ENCODE peak calls at places on chromosomes 12 and 14, in nine cellular contexts. X is stimulated activated CD4-positive, alpha-beta T cell treated with anti-CD3 and anti-CD28 coated beads, Interleukin-15, amount 100 ng/mL, for 24 hours; B is ELR; G is germinal center; V is GM04504; Q is H4; Y is left lobe of liver; S is CD4-positive, alpha-beta T cell; N is HAP-1. I is an unnamed sample.

GRCh38 chr12:64801381-64801780 is 23.1 kb upstream of the TBC1D30 start:
- DNase-seq in V (no peak), Q (peak), X (no peak), Y (no peak), G (no peak), S (no peak), B (peak), N (no peak), I (no peak)

GRCh38 chr14:90576981-90577660 is 180.3 kb downstream of the CALM1 start:
- DNase-seq in Q (no peak), S (no peak), G (no peak), Y (no peak), B (no peak), V (no peak), X (no peak), N (no peak), I (no peak)

GRCh38 chr12:90858261-90858660 is 96.7 kb downstream of the CCER1 start:
- DNase-seq in N (peak), S (no peak), Q (peak), Y (no peak), B (no peak), G (no peak), V (no peak), X (no peak), I (no peak)

GRCh38 chr14:20848316-20848954 is 42.8 kb upstream of the RNASE3 start:
- DNase-seq in S (no peak), B (peak), N (no peak), V (no peak), G (no peak), X (no peak), Q (peak), Y (no peak), I (peak)

GRCh38 chr12:121823101-121823726 is 19.4 kb downstream of the SETD1B start:
- DNase-seq in B (no peak), V (no peak), G (no peak), S (no peak), N (no peak), Q (no peak), X (peak), Y (no peak), I (no peak)

GRCh38 chr14:92400579-92401444 is 77.8 kb downstream of the SLC24A4 start:
- DNase-seq in Y (no peak), G (peak), V (no peak), Q (no peak), N (no peak), B (no peak), S (no peak), X (no peak), I (no peak)

GRCh38 chr12:116236148-116236731 is 41.3 kb downstream of the MED13L start:
- DNase-seq in Q (peak), N (peak), B (peak), S (peak), V (peak), Y (peak), X (peak), G (peak), I (peak)

GRCh38 chr14:59376691-59377090 is 88.5 kb downstream of the GPR135 start:
- DNase-seq in Q (no peak), N (no peak), S (no peak), V (no peak), X (no peak), B (no peak), Y (no peak), G (no peak), I (no peak)

GRCh38 chr14:99214701-99215100 is 57.3 kb downstream of the BCL11B start:
- DNase-seq in G (no peak), S (no peak), V (no peak), B (no peak), Y (no peak), X (no peak), N (no peak), Q (no peak), I (no peak)

GRCh38 chr12:40980346-40981005 is 207.6 kb upstream of the PDZRN4 start:
- DNase-seq in S (no peak), V (no peak), G (no peak), B (no peak), N (peak), Y (no peak), X (no peak), Q (no peak), I (no peak)

GRCh38 chr12:76680940-76681339 is 83.0 kb upstream of the ZDHHC17 start:
- DNase-seq in S (no peak), V (no peak), G (no peak), B (peak), Q (no peak), N (no peak), X (no peak), Y (no peak), I (no peak)

I was measured in SW 1271.